ENCODE peak calls at places on chromosomes 3 and 15, in eight cellular contexts. N, Y, Z, G, X, J, U and P are unnamed samples.

GRCh38 chr3:186193534-186194450 is 84.9 kb upstream of the ETV5 start:
- DNase-seq in Z (no peak), U (peak), X (no peak), N (no peak), Y (peak), J (no peak), G (no peak), P (no peak)

GRCh38 chr3:111568906-111569305 is 26.2 kb downstream of the ZBED2 start:
- DNase-seq in N (no peak), Z (no peak), Y (no peak), U (no peak), X (no peak), G (no peak), J (no peak), P (no peak)

GRCh38 chr3:56845505-56845904 is 43.8 kb upstream of the ARHGEF3 start:
- DNase-seq in Y (no peak), X (peak), J (no peak), G (no peak), N (no peak), U (no peak), Z (no peak), P (peak)

GRCh38 chr3:27719306-27720003 is 2.7 kb downstream of the EOMES start:
- DNase-seq in G (no peak), U (no peak), X (no peak), J (no peak), Z (no peak), Y (no peak), N (no peak), P (no peak)

GRCh38 chr3:18425641-18426403 is 683 bp upstream of the SATB1 start:
- DNase-seq in X (no peak), Y (peak), G (peak), J (peak), U (no peak), N (peak), Z (peak), P (no peak)

GRCh38 chr3:121557426-121557934 is 10.3 kb upstream of the ARGFX start:
- DNase-seq in J (no peak), G (no peak), Z (no peak), Y (no peak), U (no peak), N (no peak), X (no peak), P (no peak)

GRCh38 chr3:15243822-15244482 is 37.9 kb downstream of the CAPN7 start:
- DNase-seq in Z (no peak), U (no peak), J (no peak), G (no peak), Y (no peak), X (no peak), N (no peak), P (no peak)

GRCh38 chr3:100928638-100929428 is 64.4 kb downstream of the ABI3BP start:
- DNase-seq in N (no peak), X (peak), Y (no peak), Z (no peak), G (peak), U (no peak), J (no peak), P (peak)

GRCh38 chr3:105770410-105770809 is 98.4 kb downstream of the CBLB start:
- DNase-seq in Y (no peak), J (no peak), G (no peak), U (no peak), X (no peak), N (no peak), Z (no peak), P (no peak)

GRCh38 chr15:24772709-24773373 is 97.3 kb downstream of the NPAP1 start:
- DNase-seq in Z (peak), N (no peak), X (peak), Y (peak), J (peak), G (peak), U (peak), P (peak)

GRCh38 chr3:68878322-68878721 is 54.0 kb downstream of the TAFA4 start:
- DNase-seq in G (peak), N (peak), Y (peak), J (no peak), Z (no peak), U (no peak), X (peak), P (peak)

GRCh38 chr15:65081758-65082157 is 5.2 kb downstream of the KBTBD13 start:
- DNase-seq in U (no peak), G (no peak), N (peak), Y (no peak), Z (no peak), J (no peak), X (no peak), P (no peak)

GRCh38 chr3:149717391-149718056 is 34.8 kb downstream of the COMMD2 start:
- DNase-seq in Z (peak), G (peak), Y (peak), J (no peak), X (peak), N (peak), U (peak), P (peak)

GRCh38 chr3:13278783-13279531 is 141.2 kb downstream of the NUP210 start:
- DNase-seq in X (peak), Z (no peak), U (no peak), Y (no peak), G (no peak), J (peak), N (no peak), P (no peak)

GRCh38 chr3:13346481-13347389 is 73.4 kb downstream of the NUP210 start:
- DNase-seq in G (no peak), N (peak), U (peak), Y (peak), Z (peak), J (peak), X (peak), P (no peak)

GRCh38 chr15:40823572-40824343 is 4.8 kb downstream of the PPP1R14D start:
- DNase-seq in G (no peak), N (no peak), Y (no peak), X (no peak), J (no peak), Z (no peak), U (no peak), P (no peak)

GRCh38 chr3:130093741-130094391 is 12.2 kb downstream of the ALG1L2 start:
- DNase-seq in X (no peak), Z (no peak), J (no peak), U (peak), G (no peak), Y (no peak), N (no peak), P (no peak)

GRCh38 chr3:192930585-192930984 is 12.9 kb upstream of the MB21D2 start:
- DNase-seq in Z (no peak), J (no peak), U (peak), G (no peak), N (no peak), Y (no peak), X (no peak), P (no peak)

GRCh38 chr3:197541756-197542539 is 13.8 kb downstream of the BDH1 start:
- DNase-seq in Z (no peak), J (peak), Y (peak), U (peak), G (peak), X (peak), N (no peak), P (peak)